ENCODE peak calls at places on chromosome 22, in five cellular contexts. D, E, M, G and O are unnamed samples. For H3K9me3, the result is how much of the 10 kb centered on the place peaks cover.

GRCh38 chr22:42366815-42367581 is 65.2 kb downstream of the NFAM1 start:
- DNase-seq in D (no peak), E (no peak), M (no peak), G (no peak), O (peak)

GRCh38 chr22:27672721-27673387 is 128.7 kb downstream of the MN1 start:
- DNase-seq in D (no peak), E (no peak), M (no peak), G (no peak), O (no peak)

GRCh38 chr22:25159028-25159427 is 40.6 kb upstream of the CRYBB3 start:
- DNase-seq in D (no peak), E (no peak), M (no peak), G (no peak), O (no peak)

GRCh38 chr22:47304191-47304831 is 541.9 kb downstream of the TBC1D22A start:
- DNase-seq in D (peak), E (no peak), M (no peak), G (no peak), O (no peak)

GRCh38 chr22:17647996-17648395 is 9.4 kb downstream of the BCL2L13 start:
- DNase-seq in D (no peak), E (no peak), M (no peak), G (no peak), O (no peak)

GRCh38 chr22:39498368-39498767 is 3.7 kb upstream of the MIEF1 start:
- DNase-seq in D (no peak), E (peak), M (no peak), G (no peak), O (peak)

GRCh38 chr22:44129614-44129976 is 51.1 kb upstream of the PARVG start:
- DNase-seq in D (no peak), E (no peak), M (no peak), G (no peak), O (no peak)

GRCh38 chr22:25109878-25110595 is 89.6 kb upstream of the CRYBB3 start:
- DNase-seq in D (no peak), E (no peak), M (no peak), G (no peak), O (no peak)

GRCh38 chr22:27381552-27381951 is 420.0 kb downstream of the MN1 start:
- DNase-seq in D (peak), E (no peak), M (no peak), G (no peak), O (no peak)

GRCh38 chr22:35551549-35552177 is 11.0 kb downstream of the RASD2 start:
- DNase-seq in D (no peak), E (no peak), M (no peak), G (no peak), O (no peak)

GRCh38 chr22:47225080-47225930 is 462.9 kb downstream of the TBC1D22A start:
- DNase-seq in D (peak), E (no peak), M (no peak), G (no peak), O (no peak)

GRCh38 chr22:24424001-24424900 is 3.1 kb upstream of the ADORA2A start:
- DNase-seq in D (no peak), E (no peak), M (peak), G (no peak), O (no peak)

GRCh38 chr22:35191412-35191811 is 65.9 kb upstream of the HMGXB4 start:
- DNase-seq in D (no peak), E (no peak), M (no peak), G (no peak), O (no peak)

GRCh38 chr22:30556388-30556787 is 9.8 kb upstream of the SEC14L6 start:
- DNase-seq in D (no peak), E (no peak), M (peak), G (no peak), O (no peak)

DNA sequence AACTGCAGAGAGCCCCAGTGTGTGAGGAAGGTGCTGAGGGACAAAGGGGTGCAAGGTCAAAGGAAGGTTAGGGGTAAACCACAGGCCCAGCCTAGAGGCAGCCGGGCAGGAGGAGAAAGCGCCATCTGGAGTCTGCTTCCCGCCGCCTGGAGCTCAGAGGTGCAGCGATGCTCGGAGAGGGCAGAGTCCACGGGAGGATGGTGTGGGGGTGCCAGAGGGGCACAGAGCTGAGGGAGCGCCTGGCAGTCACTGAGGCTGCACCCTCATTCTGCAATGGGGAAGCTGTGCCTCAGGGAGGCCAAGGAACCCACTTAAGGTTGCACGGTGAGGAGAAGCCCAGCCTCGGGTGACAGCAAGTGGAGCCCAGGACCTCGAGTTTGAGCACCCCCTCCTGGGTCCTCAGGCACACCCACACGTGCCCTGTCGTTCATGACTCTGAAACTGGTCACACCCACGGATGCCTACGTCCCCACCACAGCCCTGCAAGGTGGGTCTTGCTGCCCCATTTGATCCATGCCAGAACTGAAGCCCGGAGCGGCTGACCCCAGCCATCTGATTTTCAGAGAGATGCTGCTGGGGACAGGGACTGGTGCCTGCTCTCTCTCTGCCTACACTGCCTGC is 1.6 kb downstream of the IL2RB start:
- DNase-seq in D (no peak), E (no peak), M (no peak), G (no peak), O (no peak)
- H3K27ac ChIP-seq in D (no peak), E (no peak), M (no peak), G (peak), O (no peak)

DNA sequence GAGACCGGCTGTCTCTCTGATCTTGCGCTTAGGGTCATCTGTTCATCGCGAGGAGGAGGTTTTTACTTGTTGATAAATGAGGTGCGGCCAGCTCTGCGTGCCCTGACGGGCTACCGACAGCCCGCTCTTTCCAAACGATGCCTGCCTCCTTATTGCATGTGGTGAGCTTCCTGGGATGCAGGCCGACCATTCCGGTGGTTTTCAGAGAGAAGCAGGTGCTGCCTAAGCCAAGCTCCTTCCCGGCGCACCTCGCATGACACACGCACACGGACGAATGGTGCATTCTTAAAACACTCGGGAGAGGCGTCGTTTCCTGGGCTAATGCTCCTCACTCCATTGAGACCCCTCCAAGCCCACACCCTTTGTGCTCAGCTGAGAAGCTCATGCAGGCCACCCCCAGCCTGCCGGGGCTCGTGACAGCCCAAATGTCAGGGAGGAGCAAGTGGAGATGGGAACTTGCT is 456.8 kb downstream of the BRD1 start:
- DNase-seq in D (peak), E (no peak), M (no peak), G (peak), O (no peak)
- H3K9me3 ChIP-seq in D (under half), E (under half), M (under half), G (under half), O (under half)

GRCh38 chr22:28977050-28977449 is 84.6 kb downstream of the C22orf31 start:
- DNase-seq in D (no peak), E (no peak), M (peak), G (no peak), O (no peak)
- H3K27ac ChIP-seq in D (peak), E (peak), M (no peak), G (no peak), O (no peak)

DNA sequence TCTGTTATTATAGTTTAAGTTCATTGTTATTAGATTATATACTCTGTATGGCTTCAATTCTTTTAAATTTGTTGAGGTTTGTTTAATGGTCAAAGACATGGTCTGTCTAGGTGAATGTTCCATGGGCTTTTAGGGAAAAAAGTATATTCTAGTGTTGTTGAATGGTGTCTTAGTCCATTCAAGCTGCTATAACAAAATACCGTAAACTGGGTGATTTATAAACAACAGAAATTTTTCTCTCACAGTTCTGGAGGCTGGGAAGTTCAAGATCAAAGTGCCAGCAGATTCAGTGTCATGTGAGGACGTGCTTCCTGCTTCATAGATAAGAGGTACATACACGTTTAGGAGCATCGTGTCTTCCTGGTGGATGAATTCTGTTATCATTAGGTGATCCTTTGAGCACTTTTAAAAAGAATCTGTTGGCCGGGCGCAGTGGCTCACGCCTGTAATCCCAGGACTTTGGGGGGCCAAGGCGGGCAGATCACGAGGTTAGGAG is 26.2 kb downstream of the PPARA start:
- DNase-seq in D (no peak), E (no peak), M (no peak), G (no peak), O (no peak)
- H3K9me3 ChIP-seq in D (under half), E (under half), M (under half), G (under half), O (under half)